ENCODE peak calls at places on chromosomes 6 and 20, in ten cellular contexts. Y is activated naive CD4-positive, alpha-beta T cell treated with Interleukin-2 at 50 U/mL for 16 hours; P is HTR-8/SVneo; M is GM03348; B is naive thymus-derived CD4-positive, alpha-beta T cell; X is lower lobe of right lung; N is A172; A is mucosa of gallbladder; R is transverse colon; K is WERI-Rb-1. C is an unnamed sample.

GRCh38 chr6:34529665-34530327 is 26.3 kb downstream of the SPDEF start:
- DNase-seq in Y (no peak), P (no peak), M (no peak), B (no peak), X (peak), N (no peak), A (peak), R (peak), K (no peak), C (no peak)

GRCh38 chr6:85679445-85680123 is 36.9 kb upstream of the SYNCRIP start:
- DNase-seq in Y (no peak), P (no peak), M (no peak), B (no peak), X (no peak), N (no peak), A (no peak), R (no peak), K (no peak), C (no peak)

GRCh38 chr20:57882451-57883161 is 172.8 kb upstream of the PMEPA1 start:
- DNase-seq in Y (no peak), P (peak), M (peak), B (no peak), X (no peak), N (peak), A (no peak), R (peak), K (no peak), C (peak)

GRCh38 chr6:152636675-152637421 is at the start of gene SYNE1:
- DNase-seq in Y (no peak), P (peak), M (peak), B (no peak), X (peak), N (peak), A (no peak), R (no peak), K (peak), C (peak)

GRCh38 chr6:162491637-162492036 is 235.9 kb downstream of the PRKN start:
- DNase-seq in Y (no peak), P (no peak), M (no peak), B (no peak), X (no peak), N (no peak), A (no peak), R (no peak), K (no peak), C (no peak)

GRCh38 chr6:33904050-33904827 is 100.4 kb upstream of the MLN start:
- DNase-seq in Y (peak), P (no peak), M (no peak), B (peak), X (peak), N (no peak), A (peak), R (peak), K (peak), C (no peak)

GRCh38 chr6:139252018-139252390 is 39.8 kb downstream of the TXLNB start:
- DNase-seq in Y (no peak), P (no peak), M (no peak), B (no peak), X (no peak), N (no peak), A (no peak), R (no peak), K (no peak), C (no peak)

GRCh38 chr20:41664584-41664983 is 46.4 kb upstream of the CHD6 start:
- DNase-seq in Y (no peak), P (no peak), M (no peak), B (no peak), X (no peak), N (peak), A (no peak), R (no peak), K (no peak), C (peak)

GRCh38 chr6:47009583-47009982 is 32.5 kb downstream of the ADGRF1 start:
- DNase-seq in Y (no peak), P (no peak), M (no peak), B (no peak), X (no peak), N (no peak), A (no peak), R (no peak), K (no peak), C (no peak)

GRCh38 chr6:75283907-75284284 is 696 bp downstream of the TMEM30A start:
- DNase-seq in Y (peak), P (no peak), M (no peak), B (no peak), X (no peak), N (no peak), A (no peak), R (no peak), K (peak), C (no peak)

GRCh38 chr6:20092071-20092566 is 120.2 kb downstream of the MBOAT1 start:
- DNase-seq in Y (no peak), P (peak), M (peak), B (no peak), X (no peak), N (peak), A (peak), R (no peak), K (peak), C (peak)

GRCh38 chr20:36175475-36175995 is 21.0 kb downstream of the EPB41L1 start:
- DNase-seq in Y (no peak), P (no peak), M (no peak), B (no peak), X (no peak), N (no peak), A (no peak), R (no peak), K (peak), C (no peak)

GRCh38 chr20:48682529-48683385 is 145.0 kb downstream of the PREX1 start:
- DNase-seq in Y (no peak), P (peak), M (peak), B (no peak), X (peak), N (peak), A (peak), R (peak), K (peak), C (no peak)

GRCh38 chr6:13378669-13379590 is 50.6 kb upstream of the TBC1D7 start:
- DNase-seq in Y (no peak), P (no peak), M (no peak), B (no peak), X (no peak), N (no peak), A (no peak), R (peak), K (peak), C (no peak)

GRCh38 chr6:44825284-44825683 is 437.8 kb downstream of the CDC5L start:
- DNase-seq in Y (no peak), P (no peak), M (no peak), B (no peak), X (no peak), N (no peak), A (no peak), R (no peak), K (no peak), C (no peak)

GRCh38 chr20:63155266-63156165 is 60.4 kb downstream of the YTHDF1 start:
- DNase-seq in Y (no peak), P (no peak), M (no peak), B (no peak), X (no peak), N (no peak), A (no peak), R (no peak), K (no peak), C (no peak)

GRCh38 chr6:27650620-27651370 is 177.9 kb upstream of the ZNF184 start:
- DNase-seq in Y (peak), P (no peak), M (peak), B (no peak), X (no peak), N (peak), A (no peak), R (no peak), K (peak), C (no peak)

GRCh38 chr6:129989396-129989795 is 29.0 kb upstream of the L3MBTL3 start:
- DNase-seq in Y (no peak), P (no peak), M (no peak), B (no peak), X (no peak), N (no peak), A (no peak), R (no peak), K (no peak), C (no peak)

GRCh38 chr20:61699184-61700066 is 366.3 kb downstream of the TAF4 start:
- DNase-seq in Y (no peak), P (no peak), M (no peak), B (no peak), X (no peak), N (no peak), A (no peak), R (no peak), K (no peak), C (no peak)

GRCh38 chr6:166418691-166419143 is 36.0 kb upstream of the MPC1 start:
- DNase-seq in Y (peak), P (no peak), M (no peak), B (no peak), X (no peak), N (no peak), A (no peak), R (no peak), K (no peak), C (no peak)